ENCODE peak calls at places on chromosomes 5 and 9, in eight cellular contexts. V is stimulated activated naive CD8-positive, alpha-beta T cell treated with anti-CD3 and anti-CD28 coated beads, Interleukin-15, amount 100 ng/mL, for 72 hours; K is NCI-H774; B is HTR-8/SVneo; J is activated CD8-positive, alpha-beta memory T cell treated with anti-CD3 and anti-CD28 coated beads, Interleukin-2, amount 10 ng/mL, durations not matched to agents 7 days and 5 days; S is ACHN; H is iris pigment epithelial cell; R is LHCN-M2. M is an unnamed sample.

GRCh38 chr9:123282343-123283047 is 14.1 kb upstream of the STRBP start:
- DNase-seq in R (no peak), B (no peak), J (no peak), K (peak; percentile 77), V (no peak), H (no peak), S (peak; percentile 34), M (peak; percentile 81)

GRCh38 chr5:139473105-139473504 is 2.3 kb downstream of the SMIM33 start:
- DNase-seq in H (no peak), K (no peak), S (no peak), V (no peak), B (no peak), R (no peak), J (no peak), M (no peak)

GRCh38 chr9:82488319-82488701 is 499.7 kb downstream of the SPATA31D1 start:
- DNase-seq in R (no peak), B (no peak), H (peak; percentile 1), S (no peak), V (no peak), J (no peak), K (no peak), M (no peak)

GRCh38 chr9:78026947-78027346 is 4.7 kb downstream of the GNAQ start:
- DNase-seq in J (no peak), S (no peak), K (no peak), R (peak; percentile 32), H (peak; percentile 75), B (no peak), V (no peak), M (no peak)

GRCh38 chr5:124948754-124949275 is 202.4 kb upstream of the ZNF608 start:
- DNase-seq in B (no peak), V (no peak), K (no peak), J (no peak), H (no peak), R (peak; percentile 32), S (no peak), M (peak; percentile 67)

GRCh38 chr9:115367780-115368179 is 249.8 kb upstream of the TNC start:
- DNase-seq in K (no peak), B (no peak), S (no peak), R (peak; percentile 44), J (no peak), H (peak; percentile 76), V (no peak), M (peak; percentile 20)

GRCh38 chr5:151961557-151961956 is 36.9 kb upstream of the GLRA1 start:
- DNase-seq in B (no peak), J (no peak), R (peak; percentile 44), H (no peak), S (no peak), K (no peak), V (no peak), M (no peak)

GRCh38 chr5:124599048-124599973 is 147.1 kb downstream of the ZNF608 start:
- DNase-seq in S (peak; percentile 23), J (no peak), K (peak; percentile 76), V (no peak), H (peak; percentile 68), B (no peak), R (peak; percentile 93), M (peak; percentile 83)

GRCh38 chr9:14945351-14945750 is 35.1 kb upstream of the FREM1 start:
- DNase-seq in V (no peak), H (peak; percentile 29), K (no peak), S (no peak), R (no peak), J (no peak), B (no peak), M (no peak)

GRCh38 chr5:51821697-51822096 is 438.4 kb downstream of the ISL1 start:
- DNase-seq in B (no peak), V (no peak), H (no peak), K (no peak), R (no peak), J (no peak), S (no peak), M (no peak)

GRCh38 chr9:124512806-124513204 is 5.6 kb upstream of the NR5A1 start:
- DNase-seq in S (no peak), B (no peak), R (no peak), V (no peak), J (no peak), K (no peak), H (no peak), M (no peak)

GRCh38 chr9:69104830-69105527 is 69.1 kb upstream of the TJP2 start:
- DNase-seq in H (no peak), S (no peak), K (peak; percentile 84), B (no peak), J (no peak), R (no peak), V (no peak), M (no peak)

GRCh38 chr5:51382508-51382758 is 815 bp upstream of the ISL1 start:
- DNase-seq in B (no peak), H (no peak), J (no peak), K (no peak), S (no peak), V (no peak), R (no peak), M (no peak)

GRCh38 chr9:131660466-131661405 is 79.1 kb downstream of the RAPGEF1 start:
- DNase-seq in R (no peak), H (no peak), B (no peak), S (no peak), V (no peak), K (no peak), J (no peak), M (no peak)